ENCODE peak calls at places on chromosomes 4 and X, in seven cellular contexts. One of them, this sample, is unnamed. For H3K27me3, the result is how much of the 10 kb centered on the place peaks cover.

GRCh38 chr4:15738877-15739276 is 36.0 kb downstream of the BST1 start:
- DNase-seq in MM.1S: no peak
- DNase-seq in body of pancreas: no peak
- DNase-seq in pancreas: no peak
- DNase-seq in astrocyte: peak
- DNase-seq in lung: no peak
- DNase-seq in adrenal gland: no peak
- DNase-seq in this sample: no peak

GRCh38 chr4:153529646-153530045 is 63.5 kb downstream of the TMEM131L start:
- DNase-seq in MM.1S: no peak
- DNase-seq in body of pancreas: no peak
- DNase-seq in pancreas: no peak
- DNase-seq in astrocyte: no peak
- DNase-seq in lung: no peak
- DNase-seq in adrenal gland: no peak
- DNase-seq in this sample: no peak

GRCh38 chr4:101795704-101796103 is 5.2 kb downstream of the BANK1 start:
- DNase-seq in MM.1S: no peak
- DNase-seq in body of pancreas: no peak
- DNase-seq in pancreas: no peak
- DNase-seq in astrocyte: no peak
- DNase-seq in lung: no peak
- DNase-seq in adrenal gland: no peak
- DNase-seq in this sample: no peak

GRCh38 chr4:119302073-119302832 is 19.7 kb downstream of the FABP2 start:
- DNase-seq in MM.1S: no peak
- DNase-seq in body of pancreas: no peak
- DNase-seq in pancreas: no peak
- DNase-seq in astrocyte: no peak
- DNase-seq in lung: no peak
- DNase-seq in adrenal gland: no peak
- DNase-seq in this sample: no peak

GRCh38 chr4:127103723-127104122 is 529.0 kb upstream of the INTU start:
- DNase-seq in MM.1S: no peak
- DNase-seq in body of pancreas: no peak
- DNase-seq in pancreas: no peak
- DNase-seq in astrocyte: peak
- DNase-seq in lung: no peak
- DNase-seq in adrenal gland: no peak
- DNase-seq in this sample: no peak

GRCh38 chr4:1593881-1594345 is 90.2 kb downstream of the FAM53A start:
- DNase-seq in MM.1S: no peak
- DNase-seq in body of pancreas: no peak
- DNase-seq in pancreas: no peak
- DNase-seq in astrocyte: no peak
- DNase-seq in lung: no peak
- DNase-seq in adrenal gland: no peak
- DNase-seq in this sample: no peak

GRCh38 chr4:100872811-100873210 is 355.0 kb upstream of the EMCN start:
- DNase-seq in MM.1S: no peak
- DNase-seq in body of pancreas: no peak
- DNase-seq in pancreas: no peak
- DNase-seq in astrocyte: peak
- DNase-seq in lung: no peak
- DNase-seq in adrenal gland: no peak
- DNase-seq in this sample: no peak

GRCh38 chrX:112731793-112732192 is 52.1 kb upstream of the LHFPL1 start:
- DNase-seq in MM.1S: peak
- DNase-seq in body of pancreas: no peak
- DNase-seq in pancreas: no peak
- DNase-seq in astrocyte: no peak
- DNase-seq in lung: no peak
- DNase-seq in adrenal gland: no peak
- DNase-seq in this sample: no peak

GRCh38 chr4:2849267-2850140 is 5.9 kb downstream of the ADD1 start:
- DNase-seq in MM.1S: no peak
- DNase-seq in body of pancreas: peak
- DNase-seq in pancreas: peak
- DNase-seq in astrocyte: no peak
- DNase-seq in lung: no peak
- DNase-seq in adrenal gland: peak
- DNase-seq in this sample: no peak

GRCh38 chr4:152095701-152096070 is 334.9 kb upstream of the GATB start:
- DNase-seq in MM.1S: no peak
- DNase-seq in body of pancreas: no peak
- DNase-seq in pancreas: no peak
- DNase-seq in astrocyte: no peak
- DNase-seq in lung: no peak
- DNase-seq in adrenal gland: no peak
- DNase-seq in this sample: no peak

GRCh38 chr4:86961605-86962295 is 26.9 kb downstream of the AFF1 start:
- DNase-seq in MM.1S: peak
- DNase-seq in body of pancreas: no peak
- DNase-seq in pancreas: no peak
- DNase-seq in astrocyte: peak
- DNase-seq in lung: no peak
- DNase-seq in adrenal gland: no peak
- DNase-seq in this sample: no peak

DNA sequence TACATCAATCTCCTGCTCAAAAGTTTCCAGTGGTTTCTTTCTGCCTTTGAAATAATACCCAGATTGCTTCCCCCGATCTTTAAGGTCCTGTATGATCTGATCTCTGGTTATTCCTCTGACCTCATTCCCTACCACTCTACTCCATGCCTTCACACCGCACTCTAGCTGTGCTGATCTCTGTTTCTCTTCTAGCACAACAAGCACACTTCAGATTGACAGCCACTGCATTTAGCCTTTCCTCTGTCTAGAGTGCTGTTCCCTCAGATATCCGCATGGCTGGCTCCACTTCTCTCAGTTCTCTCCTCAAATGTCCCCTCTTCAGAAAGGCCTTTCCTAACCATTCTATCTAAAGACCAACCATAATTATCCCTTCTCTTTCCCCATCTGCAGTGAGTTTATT is 370.4 kb upstream of the FGF13 start:
- DNase-seq in MM.1S: no peak
- DNase-seq in body of pancreas: no peak
- DNase-seq in pancreas: no peak
- DNase-seq in astrocyte: no peak
- DNase-seq in lung: no peak
- DNase-seq in adrenal gland: no peak
- DNase-seq in this sample: no peak
- H3K4me3 ChIP-seq in MM.1S: no peak
- H3K4me3 ChIP-seq in body of pancreas: no peak
- H3K4me3 ChIP-seq in pancreas: no peak
- H3K4me3 ChIP-seq in astrocyte: no peak
- H3K4me3 ChIP-seq in lung: no peak
- H3K4me3 ChIP-seq in adrenal gland: no peak
- H3K4me3 ChIP-seq in this sample: no peak

DNA sequence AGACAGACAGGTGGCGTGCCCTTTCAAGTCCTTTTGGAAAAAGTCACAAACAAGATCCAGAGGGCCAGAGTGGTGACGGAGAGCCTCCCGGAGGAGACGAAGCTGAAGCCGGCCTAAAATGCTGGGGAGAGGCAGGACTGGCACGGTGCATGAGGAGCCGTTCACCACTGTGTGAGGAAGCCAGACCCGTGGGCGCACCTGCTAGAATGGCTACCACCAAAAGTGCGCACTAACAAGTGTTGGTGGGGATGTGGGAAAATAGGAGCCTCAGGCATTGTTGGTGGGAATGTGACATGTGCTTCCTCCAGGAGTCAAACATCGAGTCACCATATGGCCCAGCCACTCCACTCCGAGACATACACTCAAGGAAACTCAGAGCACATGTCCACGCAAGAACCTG is 67.4 kb upstream of the HELT start:
- DNase-seq in MM.1S: no peak
- DNase-seq in body of pancreas: no peak
- DNase-seq in pancreas: no peak
- DNase-seq in astrocyte: no peak
- DNase-seq in lung: no peak
- DNase-seq in adrenal gland: no peak
- DNase-seq in this sample: no peak
- TF ChIP-seq CTCF in MM.1S: no peak
- TF ChIP-seq CTCF in body of pancreas: no peak
- TF ChIP-seq CTCF in pancreas: no peak
- TF ChIP-seq CTCF in astrocyte: no peak
- TF ChIP-seq CTCF in lung: no peak
- TF ChIP-seq CTCF in adrenal gland: no peak
- TF ChIP-seq CTCF in this sample: no peak

DNA sequence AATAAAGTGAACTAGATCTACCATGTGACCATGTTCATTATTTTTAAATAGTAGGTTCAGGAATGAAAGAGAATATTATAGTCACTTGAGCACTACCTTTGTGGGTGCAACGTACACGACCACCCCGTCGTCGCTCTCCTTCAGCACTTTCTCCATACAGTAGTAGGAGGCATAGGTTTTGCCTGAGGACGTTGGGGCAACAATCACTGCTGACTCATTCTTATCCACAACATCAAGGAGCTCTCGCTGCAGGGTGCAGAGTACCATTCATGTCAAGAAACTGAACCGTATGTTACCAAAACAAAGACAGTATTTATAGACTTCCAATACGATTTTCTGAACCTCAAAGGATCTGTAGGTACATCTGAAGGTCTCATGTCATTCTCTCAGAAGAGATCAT is 44.7 kb downstream of the DDX60 start:
- DNase-seq in MM.1S: no peak
- DNase-seq in body of pancreas: no peak
- DNase-seq in pancreas: no peak
- DNase-seq in astrocyte: no peak
- DNase-seq in lung: no peak
- DNase-seq in adrenal gland: no peak
- DNase-seq in this sample: no peak
- H3K27me3 ChIP-seq in MM.1S: under half
- H3K27me3 ChIP-seq in body of pancreas: under half
- H3K27me3 ChIP-seq in pancreas: under half
- H3K27me3 ChIP-seq in astrocyte: under half
- H3K27me3 ChIP-seq in lung: under half
- H3K27me3 ChIP-seq in adrenal gland: under half
- H3K27me3 ChIP-seq in this sample: under half

GRCh38 chrX:25021132-25021498 is 5.3 kb upstream of the ARX start:
- DNase-seq in MM.1S: no peak
- DNase-seq in body of pancreas: no peak
- DNase-seq in pancreas: no peak
- DNase-seq in astrocyte: no peak
- DNase-seq in lung: no peak
- DNase-seq in adrenal gland: no peak
- DNase-seq in this sample: no peak
- H3K4me3 ChIP-seq in MM.1S: peak
- H3K4me3 ChIP-seq in body of pancreas: no peak
- H3K4me3 ChIP-seq in pancreas: peak
- H3K4me3 ChIP-seq in astrocyte: peak
- H3K4me3 ChIP-seq in lung: no peak
- H3K4me3 ChIP-seq in adrenal gland: peak
- H3K4me3 ChIP-seq in this sample: no peak

GRCh38 chrX:44203791-44204190 is 139.7 kb downstream of the EFHC2 start:
- DNase-seq in MM.1S: no peak
- DNase-seq in body of pancreas: no peak
- DNase-seq in pancreas: no peak
- DNase-seq in astrocyte: no peak
- DNase-seq in lung: no peak
- DNase-seq in adrenal gland: no peak
- DNase-seq in this sample: no peak
- TF ChIP-seq CTCF in MM.1S: no peak
- TF ChIP-seq CTCF in body of pancreas: no peak
- TF ChIP-seq CTCF in pancreas: no peak
- TF ChIP-seq CTCF in astrocyte: no peak
- TF ChIP-seq CTCF in lung: no peak
- TF ChIP-seq CTCF in adrenal gland: no peak
- TF ChIP-seq CTCF in this sample: no peak

GRCh38 chrX:69095260-69095659 is 70.0 kb downstream of the PJA1 start:
- DNase-seq in MM.1S: no peak
- DNase-seq in body of pancreas: no peak
- DNase-seq in pancreas: no peak
- DNase-seq in astrocyte: no peak
- DNase-seq in lung: no peak
- DNase-seq in adrenal gland: no peak
- DNase-seq in this sample: no peak
- H3K27me3 ChIP-seq in MM.1S: under half
- H3K27me3 ChIP-seq in body of pancreas: under half
- H3K27me3 ChIP-seq in pancreas: under half
- H3K27me3 ChIP-seq in astrocyte: under half
- H3K27me3 ChIP-seq in lung: under half
- H3K27me3 ChIP-seq in adrenal gland: under half
- H3K27me3 ChIP-seq in this sample: under half

GRCh38 chr4:80189581-80189955 is 7.7 kb upstream of the PRDM8 start:
- DNase-seq in MM.1S: no peak
- DNase-seq in body of pancreas: no peak
- DNase-seq in pancreas: no peak
- DNase-seq in astrocyte: no peak
- DNase-seq in lung: no peak
- DNase-seq in adrenal gland: no peak
- DNase-seq in this sample: no peak
- H3K4me3 ChIP-seq in MM.1S: no peak
- H3K4me3 ChIP-seq in body of pancreas: no peak
- H3K4me3 ChIP-seq in pancreas: no peak
- H3K4me3 ChIP-seq in astrocyte: no peak
- H3K4me3 ChIP-seq in lung: no peak
- H3K4me3 ChIP-seq in adrenal gland: no peak
- H3K4me3 ChIP-seq in this sample: no peak